ENCODE peak calls at places on chromosomes 12 and 14, in four cellular contexts. R is K562, D is GM12878, H is HepG2. S is an unnamed sample.

GRCh38 chr12:65306603-65307501 is 28.4 kb downstream of the MSRB3 start:
- DNase-seq in D (no peak), H (peak; percentile 37), R (no peak), S (peak; percentile 30)

GRCh38 chr12:62772556-62772955 is 162.4 kb downstream of the PPM1H start:
- DNase-seq in D (no peak), R (no peak), H (no peak), S (no peak)

GRCh38 chr14:91246051-91246852 is 1.7 kb upstream of the GPR68 start:
- DNase-seq in H (no peak), R (no peak), D (no peak), S (no peak)

GRCh38 chr14:56099081-56099797 is 19.0 kb upstream of the PELI2 start:
- DNase-seq in D (no peak), R (no peak), H (peak; percentile 3), S (no peak)

GRCh38 chr12:49503674-49504180 is 35.1 kb upstream of the KCNH3 start:
- DNase-seq in H (no peak), D (no peak), R (no peak), S (no peak)

GRCh38 chr14:41087056-41087455 is 519.6 kb upstream of the LRFN5 start:
- DNase-seq in R (no peak), H (no peak), D (no peak), S (no peak)

GRCh38 chr14:57960946-57961792 is 95.3 kb upstream of the SLC35F4 start:
- DNase-seq in H (no peak), D (no peak), R (no peak), S (no peak)

GRCh38 chr12:80627773-80628172 is 79.7 kb upstream of the MYF6 start:
- DNase-seq in R (no peak), D (no peak), H (no peak), S (no peak)

GRCh38 chr12:20492251-20492728 is 124.0 kb downstream of the PDE3A start:
- DNase-seq in R (no peak), H (no peak), D (peak; percentile 5), S (no peak)

GRCh38 chr12:71005166-71005565 is 84.6 kb upstream of the PTPRR start:
- DNase-seq in D (no peak), R (no peak), H (no peak), S (no peak)

GRCh38 chr12:111024205-111024794 is 103.9 kb upstream of the MYL2 start:
- DNase-seq in H (peak; percentile 44), D (peak; percentile 4), R (peak; percentile 80), S (peak; percentile 81)

GRCh38 chr12:129074379-129074778 is 221.1 kb downstream of the GLT1D1 start:
- DNase-seq in R (no peak), D (no peak), H (no peak), S (no peak)

GRCh38 chr12:111444706-111445310 is 39.1 kb downstream of the SH2B3 start:
- DNase-seq in D (peak; percentile 94), R (no peak), H (no peak), S (no peak)

GRCh38 chr12:464484-465267 is 4.9 kb downstream of the B4GALNT3 start:
- DNase-seq in H (no peak), D (no peak), R (no peak), S (no peak)

GRCh38 chr12:57240926-57241555 is 9.9 kb downstream of the STAC3 start:
- DNase-seq in D (no peak), R (no peak), H (no peak), S (no peak)

GRCh38 chr12:125454786-125455450 is 389.7 kb downstream of the AACS start:
- DNase-seq in D (no peak), R (no peak), H (no peak), S (no peak)

GRCh38 chr12:68272732-68273131 is 19.3 kb upstream of the IL22 start:
- DNase-seq in H (no peak), D (no peak), R (no peak), S (no peak)

GRCh38 chr12:118874698-118875548 is 106.4 kb upstream of the SRRM4 start:
- DNase-seq in D (no peak), R (no peak), H (no peak), S (no peak)

GRCh38 chr12:127987199-127987901 is 279.6 kb upstream of the TMEM132C start:
- DNase-seq in D (no peak), R (no peak), H (no peak), S (no peak)
- TF ChIP-seq TARDBP in D (no peak), R (no peak), H (no peak), S (no peak)

DNA sequence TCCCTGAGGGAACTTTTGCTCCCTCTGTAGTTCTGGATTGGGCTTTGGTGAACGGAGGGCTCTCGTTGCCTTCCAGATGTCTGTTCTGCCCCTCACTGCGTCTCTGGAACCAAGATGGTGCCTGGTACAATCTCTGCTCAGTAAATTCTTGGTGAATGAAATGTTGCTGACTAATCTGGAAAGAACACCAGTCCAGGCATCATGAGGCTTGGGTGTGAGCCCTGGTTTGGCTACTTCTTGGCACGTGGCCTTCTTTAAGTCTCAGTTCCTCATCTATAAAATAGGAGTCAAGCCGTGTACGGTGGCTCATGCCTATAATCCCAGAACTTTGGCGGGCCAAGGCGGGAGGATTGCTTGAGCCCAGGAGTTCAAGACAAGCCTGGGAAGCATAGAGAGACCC is 4.3 kb downstream of the HHIPL1 start:
- DNase-seq in H (no peak), D (no peak), R (no peak), S (no peak)
- TF ChIP-seq TARDBP in H (no peak), D (no peak), R (no peak), S (no peak)

GRCh38 chr12:5099136-5099535 is 55.5 kb downstream of the KCNA5 start:
- DNase-seq in D (no peak), R (no peak), H (no peak), S (no peak)
- TF ChIP-seq TARDBP in D (no peak), R (no peak), H (no peak), S (no peak)

GRCh38 chr14:22829661-22830328 is at the start of gene MRPL52:
- DNase-seq in R (peak; percentile 94), D (no peak), H (peak; percentile 97), S (peak; percentile 89)
- TF ChIP-seq TARDBP in R (no peak), D (no peak), H (peak; percentile 77), S (no peak)

GRCh38 chr12:18382486-18382885 is 121.2 kb downstream of the PIK3C2G start:
- DNase-seq in D (no peak), H (no peak), R (no peak), S (no peak)

GRCh38 chr12:18387706-18388105 is 126.4 kb downstream of the PIK3C2G start:
- DNase-seq in D (no peak), R (no peak), H (no peak), S (no peak)

DNA sequence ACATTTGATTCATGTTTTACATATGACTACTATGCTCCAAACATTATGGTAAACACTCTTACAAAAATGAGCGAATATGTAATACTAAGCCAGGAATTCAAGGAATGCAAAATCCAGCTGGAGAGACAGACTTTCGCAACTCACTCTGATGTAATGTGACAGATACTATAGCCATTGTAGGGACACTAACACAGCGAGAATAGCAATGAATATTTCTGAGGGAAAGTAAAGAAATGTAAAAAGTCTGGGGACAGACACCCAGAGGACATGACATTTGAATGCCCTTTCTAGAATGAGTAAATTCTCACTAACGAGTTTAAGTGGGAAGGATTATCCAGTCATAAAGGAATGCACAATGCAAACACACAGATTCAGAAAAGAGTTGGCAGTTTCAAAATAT is 121.9 kb downstream of the PIK3C2G start:
- DNase-seq in H (peak; percentile 67), R (no peak), D (no peak), S (no peak)
- TF ChIP-seq TARDBP in H (no peak), R (no peak), D (no peak), S (no peak)

S was measured in HEK293T.